ENCODE peak calls at places on chromosomes 16 and 17, in seven cellular contexts. S is CD8-positive, alpha-beta memory T cell; X is neural progenitor cell; K is activated CD8-positive, alpha-beta memory T cell treated with anti-CD3 and anti-CD28 coated beads for 1 hour; P is upper lobe of right lung; Y is activated naive CD4-positive, alpha-beta T cell; H is AG04450. J is an unnamed sample.

GRCh38 chr16:59392911-59393310 is 658.8 kb upstream of the GOT2 start:
- DNase-seq in S (no peak), H (no peak), X (no peak), Y (no peak), P (no peak), K (no peak), J (no peak)

GRCh38 chr16:17283022-17283421 is 187.7 kb downstream of the XYLT1 start:
- DNase-seq in P (no peak), Y (no peak), X (no peak), H (no peak), S (no peak), K (no peak), J (no peak)

GRCh38 chr17:63519972-63520882 is 2.9 kb upstream of the KCNH6 start:
- DNase-seq in X (no peak), K (no peak), H (no peak), P (no peak), S (no peak), Y (no peak), J (peak)

GRCh38 chr16:2846511-2847310 is 11.3 kb downstream of the PRSS22 start:
- DNase-seq in H (peak), S (no peak), X (no peak), Y (no peak), P (no peak), K (no peak), J (no peak)

GRCh38 chr17:72479113-72479512 is 358.3 kb downstream of the SOX9 start:
- DNase-seq in Y (no peak), S (no peak), X (no peak), P (no peak), K (no peak), H (no peak), J (no peak)

GRCh38 chr16:70737377-70738082 is 51.7 kb upstream of the MTSS2 start:
- DNase-seq in S (peak), P (peak), K (peak), H (peak), Y (peak), X (no peak), J (no peak)

GRCh38 chr17:32742686-32743538 is 134.0 kb downstream of the MYO1D start:
- DNase-seq in S (no peak), X (no peak), P (no peak), H (no peak), K (no peak), Y (no peak), J (no peak)

GRCh38 chr17:72518810-72519597 is 398.2 kb downstream of the SOX9 start:
- DNase-seq in X (no peak), K (no peak), Y (no peak), H (no peak), S (no peak), P (peak), J (peak)

GRCh38 chr17:47184671-47185070 is 4.4 kb downstream of the CDC27 start:
- DNase-seq in S (no peak), H (no peak), K (no peak), X (no peak), Y (no peak), P (no peak), J (no peak)

GRCh38 chr17:19460695-19461094 is 49.7 kb downstream of the RNF112 start:
- DNase-seq in S (no peak), P (no peak), K (no peak), X (no peak), Y (no peak), H (no peak), J (no peak)

GRCh38 chr17:42276359-42276608 is at the start of gene STAT5B:
- DNase-seq in K (peak), X (peak), S (peak), Y (no peak), P (peak), H (no peak), J (peak)

GRCh38 chr16:73232555-73233422 is 184.9 kb upstream of the ZFHX3 start:
- DNase-seq in S (no peak), P (no peak), Y (no peak), H (peak), K (no peak), X (no peak), J (peak)

GRCh38 chr16:81523387-81524115 is 78.9 kb downstream of the CMIP start:
- DNase-seq in X (no peak), H (peak), K (no peak), P (peak), S (peak), Y (no peak), J (no peak)

GRCh38 chr16:48426244-48427135 is 41.3 kb upstream of the SIAH1 start:
- DNase-seq in X (no peak), P (no peak), H (no peak), S (no peak), K (no peak), Y (no peak), J (no peak)

GRCh38 chr17:55454906-55455474 is 33.4 kb upstream of the MMD start:
- DNase-seq in K (no peak), S (no peak), X (no peak), H (peak), Y (no peak), P (no peak), J (no peak)